ENCODE peak calls at places on chromosomes 16 and 17, in five cellular contexts. J is transverse colon, U is IMR-90, Z is heart left ventricle, F is GM12878. V is an unnamed sample.

GRCh38 chr17:69018022-69018615 is 42.6 kb downstream of the ABCA9 start:
- DNase-seq in J (no peak), Z (no peak), F (no peak), U (no peak), V (no peak)

GRCh38 chr16:49473773-49474172 is 100.2 kb downstream of the C16orf78 start:
- DNase-seq in F (no peak), Z (no peak), U (no peak), J (peak), V (peak)

GRCh38 chr16:56195151-56195550 is 3.9 kb downstream of the GNAO1 start:
- DNase-seq in J (no peak), Z (no peak), U (no peak), F (no peak), V (no peak)

GRCh38 chr17:73988110-73988509 is 215.4 kb upstream of the RPL38 start:
- DNase-seq in U (no peak), J (no peak), Z (no peak), F (no peak), V (no peak)

GRCh38 chr16:23448392-23448791 is 4.6 kb downstream of the COG7 start:
- DNase-seq in U (peak), F (no peak), Z (no peak), J (peak), V (no peak)

GRCh38 chr17:2688351-2689342 is 22.9 kb downstream of the CLUH start:
- DNase-seq in U (no peak), F (no peak), Z (peak), J (no peak), V (peak)

GRCh38 chr17:31248986-31249385 is 48.1 kb downstream of the OMG start:
- DNase-seq in U (peak), Z (no peak), J (no peak), F (no peak), V (no peak)

GRCh38 chr17:59963738-59964454 is 644 bp downstream of the RNFT1 start:
- DNase-seq in F (no peak), U (peak), Z (peak), J (peak), V (peak)

GRCh38 chr17:77696720-77697460 is 261.6 kb upstream of the TNRC6C start:
- DNase-seq in F (no peak), Z (peak), J (no peak), U (no peak), V (no peak)

GRCh38 chr17:4852504-4853075 is 19.4 kb downstream of the MINK1 start:
- DNase-seq in F (no peak), J (no peak), U (peak), Z (no peak), V (no peak)

GRCh38 chr16:87063543-87063942 is 253.6 kb downstream of the C16orf95 start:
- DNase-seq in J (no peak), F (no peak), U (no peak), Z (no peak), V (no peak)

GRCh38 chr17:45318561-45319230 is 1.9 kb upstream of the MAP3K14 start:
- DNase-seq in J (no peak), U (no peak), Z (no peak), F (no peak), V (no peak)

GRCh38 chr17:45319239-45319703 is 2.5 kb upstream of the MAP3K14 start:
- DNase-seq in J (no peak), Z (no peak), F (no peak), U (peak), V (no peak)

GRCh38 chr17:45315583-45316270 is 1.1 kb downstream of the MAP3K14 start:
- DNase-seq in Z (no peak), J (no peak), U (no peak), F (no peak), V (no peak)

GRCh38 chr17:45316271-45317112 is at the start of gene MAP3K14:
- DNase-seq in F (no peak), J (peak), Z (peak), U (peak), V (peak)

GRCh38 chr17:45317113-45317820 is 447 bp upstream of the MAP3K14 start:
- DNase-seq in U (peak), F (peak), J (peak), Z (peak), V (peak)
- TF ChIP-seq POLR2A in U (no peak), F (peak), J (peak), Z (no peak), V (no peak)

GRCh38 chr17:65182233-65182632 is 45.1 kb downstream of the RGS9 start:
- DNase-seq in Z (no peak), F (peak), U (no peak), J (no peak), V (no peak)

GRCh38 chr17:65183736-65184135 is 46.6 kb downstream of the RGS9 start:
- DNase-seq in Z (no peak), U (peak), J (no peak), F (no peak), V (no peak)

GRCh38 chr17:65184235-65184959 is 47.2 kb downstream of the RGS9 start:
- DNase-seq in U (no peak), F (no peak), Z (no peak), J (no peak), V (no peak)

GRCh38 chr17:65185060-65185459 is 47.9 kb downstream of the RGS9 start:
- DNase-seq in J (no peak), U (no peak), Z (no peak), F (no peak), V (no peak)

GRCh38 chr17:65185686-65186382 is 48.7 kb downstream of the RGS9 start:
- DNase-seq in J (no peak), U (no peak), Z (no peak), F (no peak), V (no peak)
- TF ChIP-seq CTCF in J (no peak), U (no peak), Z (no peak), F (peak), V (no peak)

DNA sequence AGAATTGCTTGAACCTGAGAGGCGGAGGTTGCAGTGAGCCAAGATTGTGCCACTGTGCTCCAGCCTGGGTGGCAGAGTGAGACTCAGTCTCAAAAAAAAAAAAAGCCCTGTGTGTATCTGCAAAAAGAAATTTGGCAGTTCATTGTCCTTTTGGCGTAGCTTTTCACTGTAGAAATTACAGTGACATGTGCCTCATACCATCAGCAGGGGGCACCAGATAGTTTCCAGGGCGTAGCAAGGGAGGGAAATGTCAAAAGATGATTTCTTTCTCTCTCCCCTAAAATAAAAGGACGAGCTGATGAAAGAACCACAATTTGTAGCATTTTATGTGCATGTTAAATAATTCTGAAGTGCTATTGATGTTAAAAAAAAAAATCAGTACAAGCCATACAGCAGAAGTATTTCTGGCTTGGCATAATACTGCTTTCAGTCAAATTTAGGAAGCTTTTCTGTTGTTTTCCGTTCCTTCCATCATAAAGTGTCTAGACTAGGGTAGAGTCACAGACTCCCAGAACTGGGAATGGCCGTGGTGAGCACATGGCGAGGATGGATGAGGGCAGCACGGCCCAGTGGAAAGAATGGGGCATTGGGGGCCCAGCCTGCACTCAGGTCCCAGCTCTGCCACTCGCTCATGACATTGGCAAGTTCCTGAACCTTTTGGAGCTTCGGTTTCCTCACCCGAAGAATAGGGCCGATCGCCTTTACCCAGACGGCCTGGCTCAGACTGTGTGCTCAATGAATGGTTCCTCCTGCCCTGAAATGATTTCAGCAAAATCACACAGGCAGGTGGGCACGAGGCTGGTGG is 59.8 kb upstream of the RPH3AL start:
- DNase-seq in F (no peak), U (peak), Z (no peak), J (peak), V (no peak)
- H3K4me3 ChIP-seq in F (peak), U (no peak), Z (no peak), J (no peak), V (no peak)

DNA sequence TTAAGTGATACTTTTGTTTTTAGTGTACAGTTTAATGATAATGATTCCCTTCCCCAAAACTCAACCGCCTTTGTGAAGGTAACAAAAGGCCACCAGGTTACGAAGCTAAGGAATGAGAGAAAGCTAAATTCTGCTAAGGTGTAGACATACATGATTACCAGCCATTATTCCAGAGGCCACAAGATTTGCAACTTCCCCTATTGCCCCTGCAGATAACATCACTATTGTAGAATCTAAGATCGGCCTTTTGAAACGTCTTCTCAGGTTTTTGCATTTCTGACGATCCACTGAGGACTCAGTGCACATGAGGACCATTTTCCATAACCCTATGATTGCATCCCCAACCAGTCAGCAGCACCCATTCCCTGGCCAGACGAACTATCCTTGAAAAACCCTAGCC is 33.9 kb upstream of the SNN start:
- DNase-seq in J (no peak), Z (no peak), F (no peak), U (no peak), V (no peak)
- TF ChIP-seq POLR2A in J (no peak), Z (no peak), F (no peak), U (no peak), V (no peak)

DNA sequence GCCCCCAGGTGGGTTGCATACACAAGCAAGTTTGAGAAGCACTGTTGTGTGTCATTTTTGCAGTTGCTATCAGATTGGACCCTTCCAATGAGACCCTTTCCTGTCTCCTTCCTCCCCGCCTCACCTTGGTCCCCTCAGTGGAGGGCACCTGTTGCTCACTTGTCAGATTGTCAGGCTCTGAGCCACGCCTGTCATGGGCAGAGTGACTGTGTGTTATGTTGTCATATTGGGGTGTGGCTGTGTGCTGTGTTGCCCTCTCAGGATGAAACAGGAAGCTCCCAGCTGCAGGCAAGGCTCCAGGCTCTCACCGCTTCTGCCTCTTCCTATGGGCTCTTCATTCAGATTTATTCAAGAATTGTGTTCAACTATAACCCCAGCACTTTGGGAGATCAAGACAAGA is 302.9 kb downstream of the CPPED1 start:
- DNase-seq in F (no peak), Z (peak), J (peak), U (no peak), V (no peak)
- TF ChIP-seq CTCF in F (no peak), Z (no peak), J (no peak), U (no peak), V (no peak)

DNA sequence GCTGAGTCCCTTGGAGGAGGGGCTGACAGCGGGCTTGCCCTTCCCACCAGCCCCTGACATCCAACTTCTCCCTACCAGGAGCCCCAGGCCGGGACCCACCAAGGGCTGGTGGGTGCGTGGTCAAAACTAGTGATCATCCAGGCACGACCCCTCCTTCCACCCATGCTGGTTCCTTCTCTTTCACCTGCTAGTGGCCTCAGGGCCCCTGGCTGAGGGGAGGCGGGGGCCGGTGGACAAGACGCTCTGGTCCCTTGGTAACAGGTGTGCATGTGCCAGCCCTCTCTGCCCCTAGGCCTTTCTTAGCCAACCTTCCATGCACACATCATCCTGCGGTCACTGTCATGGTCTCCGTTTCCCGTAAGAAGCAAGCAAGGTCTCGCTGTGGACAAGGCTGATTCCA is 8.4 kb downstream of the ZNF213 start:
- DNase-seq in F (no peak), U (no peak), J (no peak), Z (no peak), V (no peak)
- H3K4me3 ChIP-seq in F (no peak), U (no peak), J (no peak), Z (no peak), V (no peak)

GRCh38 chr16:14405611-14406537 is 224.2 kb downstream of the PARN start:
- DNase-seq in Z (no peak), F (peak), U (no peak), J (peak), V (no peak)
- TF ChIP-seq POLR2A in Z (no peak), F (peak), U (no peak), J (no peak), V (no peak)

GRCh38 chr16:80665356-80665755 is 124.6 kb downstream of the DYNLRB2 start:
- DNase-seq in F (no peak), Z (no peak), J (no peak), U (no peak), V (no peak)
- TF ChIP-seq CTCF in F (no peak), Z (no peak), J (no peak), U (no peak), V (no peak)

DNA sequence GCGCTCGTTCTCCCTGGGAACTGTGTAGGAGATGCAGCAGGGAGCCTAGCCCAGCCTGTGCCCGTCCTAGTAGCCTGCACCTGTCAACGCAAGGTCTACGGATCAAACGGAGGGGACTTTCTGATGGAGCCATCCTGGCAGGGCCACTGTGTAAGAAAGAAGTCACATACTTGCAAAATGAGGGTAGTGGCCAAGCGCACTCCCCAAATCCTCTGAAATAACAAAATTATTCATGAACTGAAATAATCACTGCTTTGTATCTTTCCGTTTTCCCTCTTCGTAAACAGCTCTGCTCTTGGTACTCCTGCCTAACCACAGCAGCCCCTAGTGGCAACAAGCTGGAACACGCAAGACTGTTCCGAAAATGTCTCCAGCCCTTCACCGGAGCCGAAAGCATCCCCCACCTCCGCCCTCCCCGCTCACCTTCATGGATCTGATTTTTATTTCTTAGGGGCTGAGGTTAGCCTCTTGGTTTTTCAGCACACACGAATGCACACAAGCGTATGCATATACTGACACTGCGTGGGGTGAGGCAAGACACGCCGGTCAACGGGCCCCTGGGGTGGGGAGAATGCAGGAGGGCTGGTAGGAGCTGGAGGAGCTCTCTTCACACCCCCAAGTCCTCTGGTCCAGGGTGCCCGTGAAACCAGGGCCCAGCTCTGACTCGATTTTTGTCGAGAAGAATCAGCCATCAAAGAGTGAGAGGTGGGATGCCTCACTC is 100.8 kb downstream of the ABCC12 start:
- DNase-seq in F (no peak), U (peak), Z (peak), J (peak), V (peak)
- H3K4me3 ChIP-seq in F (no peak), U (no peak), Z (no peak), J (no peak), V (no peak)

DNA sequence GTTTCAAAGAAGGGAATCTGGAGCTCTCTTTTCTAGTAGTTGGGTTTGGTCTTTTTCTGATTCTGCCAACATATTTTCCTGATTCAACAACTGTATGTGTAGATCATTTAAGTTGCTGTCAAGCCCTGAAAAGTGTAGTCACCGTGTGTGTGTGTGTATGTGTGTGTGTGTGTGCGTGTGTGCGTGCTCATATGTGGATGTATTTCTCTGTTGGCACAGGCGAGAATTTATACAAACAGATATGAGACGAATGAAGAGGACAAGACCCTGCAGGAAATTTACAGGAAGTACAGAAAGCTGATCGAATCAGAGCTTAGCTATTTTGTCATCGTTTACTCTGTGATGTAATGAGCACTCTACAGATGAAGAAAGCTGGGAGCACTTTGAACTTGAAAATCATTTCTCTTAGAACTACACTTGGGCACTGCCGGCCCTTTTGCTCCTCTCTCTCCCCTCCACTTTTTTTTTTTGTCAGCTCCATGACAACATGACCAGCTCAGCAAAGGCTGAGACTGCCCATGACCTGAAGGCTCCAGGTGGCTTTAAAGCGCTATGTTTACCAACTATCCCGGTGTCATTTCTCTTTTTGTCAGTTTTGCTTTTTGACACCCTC is 11.2 kb downstream of the FBXO39 start:
- DNase-seq in J (no peak), F (no peak), U (no peak), Z (no peak), V (no peak)
- TF ChIP-seq POLR2A in J (no peak), F (no peak), U (no peak), Z (no peak), V (no peak)

V was measured in lower leg skin.